ENCODE peak calls at places on chromosomes 6 and 20, in seven cellular contexts. One of them, this sample, is unnamed.

GRCh38 chr6:18465410-18466154 is 78.4 kb downstream of the RNF144B start:
- DNase-seq in H1: no peak
- DNase-seq in K562: no peak
- DNase-seq in GM12878: no peak
- DNase-seq in SK-N-SH: no peak
- DNase-seq in HCT116: no peak
- DNase-seq in HepG2: no peak
- DNase-seq in this sample: no peak

GRCh38 chr6:139944976-139945375 is 570.5 kb upstream of the CITED2 start:
- DNase-seq in H1: no peak
- DNase-seq in SK-N-SH: no peak
- DNase-seq in HepG2: no peak
- DNase-seq in HCT116: no peak
- DNase-seq in K562: no peak
- DNase-seq in GM12878: no peak
- DNase-seq in this sample: no peak

GRCh38 chr6:29647927-29648642 is 8.8 kb upstream of the MOG start:
- DNase-seq in HCT116: peak; percentile 48
- DNase-seq in H1: no peak
- DNase-seq in SK-N-SH: peak; percentile 55
- DNase-seq in HepG2: peak; percentile 39
- DNase-seq in K562: peak; percentile 43
- DNase-seq in GM12878: no peak
- DNase-seq in this sample: no peak

GRCh38 chr20:2236266-2236665 is 59.5 kb upstream of the TGM3 start:
- DNase-seq in HepG2: no peak
- DNase-seq in HCT116: no peak
- DNase-seq in SK-N-SH: no peak
- DNase-seq in H1: no peak
- DNase-seq in GM12878: no peak
- DNase-seq in K562: peak; percentile 9
- DNase-seq in this sample: no peak

GRCh38 chr20:54366669-54367068 is 108.7 kb upstream of the DOK5 start:
- DNase-seq in K562: no peak
- DNase-seq in GM12878: no peak
- DNase-seq in H1: no peak
- DNase-seq in HCT116: no peak
- DNase-seq in HepG2: no peak
- DNase-seq in SK-N-SH: no peak
- DNase-seq in this sample: no peak

GRCh38 chr20:54123587-54124180 is 50.1 kb downstream of the CYP24A1 start:
- DNase-seq in HCT116: peak; percentile 100
- DNase-seq in K562: no peak
- DNase-seq in SK-N-SH: no peak
- DNase-seq in H1: peak; percentile 51
- DNase-seq in GM12878: no peak
- DNase-seq in HepG2: peak; percentile 100
- DNase-seq in this sample: peak; percentile 98

GRCh38 chr6:14272111-14273085 is 154.8 kb downstream of the CD83 start:
- DNase-seq in K562: no peak
- DNase-seq in H1: peak; percentile 30
- DNase-seq in HepG2: no peak
- DNase-seq in SK-N-SH: no peak
- DNase-seq in HCT116: no peak
- DNase-seq in GM12878: no peak
- DNase-seq in this sample: no peak

GRCh38 chr6:130520235-130520634 is 154.4 kb downstream of the TMEM200A start:
- DNase-seq in K562: no peak
- DNase-seq in HCT116: no peak
- DNase-seq in SK-N-SH: no peak
- DNase-seq in HepG2: no peak
- DNase-seq in GM12878: no peak
- DNase-seq in H1: no peak
- DNase-seq in this sample: no peak

GRCh38 chr6:130189691-130190459 is 32.9 kb downstream of the SAMD3 start:
- DNase-seq in H1: no peak
- DNase-seq in HCT116: no peak
- DNase-seq in HepG2: no peak
- DNase-seq in GM12878: no peak
- DNase-seq in K562: no peak
- DNase-seq in SK-N-SH: no peak
- DNase-seq in this sample: no peak

GRCh38 chr6:52253494-52253893 is 9.2 kb upstream of the IL17F start:
- DNase-seq in H1: no peak
- DNase-seq in SK-N-SH: no peak
- DNase-seq in K562: no peak
- DNase-seq in HepG2: no peak
- DNase-seq in GM12878: no peak
- DNase-seq in HCT116: no peak
- DNase-seq in this sample: no peak

GRCh38 chr20:23125625-23126191 is 39.6 kb upstream of the CD93 start:
- DNase-seq in GM12878: no peak
- DNase-seq in HCT116: no peak
- DNase-seq in K562: no peak
- DNase-seq in SK-N-SH: no peak
- DNase-seq in H1: no peak
- DNase-seq in HepG2: no peak
- DNase-seq in this sample: no peak

GRCh38 chr6:99736302-99736701 is 129.7 kb downstream of the PRDM13 start:
- DNase-seq in GM12878: no peak
- DNase-seq in H1: no peak
- DNase-seq in K562: no peak
- DNase-seq in SK-N-SH: no peak
- DNase-seq in HCT116: peak; percentile 10
- DNase-seq in HepG2: no peak
- DNase-seq in this sample: no peak

GRCh38 chr6:70150521-70150920 is 152.4 kb downstream of the COL9A1 start:
- DNase-seq in SK-N-SH: no peak
- DNase-seq in H1: no peak
- DNase-seq in GM12878: no peak
- DNase-seq in HCT116: no peak
- DNase-seq in HepG2: no peak
- DNase-seq in K562: no peak
- DNase-seq in this sample: no peak

GRCh38 chr20:19213946-19214490 is 1.6 kb downstream of the SLC24A3 start:
- DNase-seq in SK-N-SH: no peak
- DNase-seq in GM12878: no peak
- DNase-seq in HepG2: no peak
- DNase-seq in K562: no peak
- DNase-seq in HCT116: no peak
- DNase-seq in H1: no peak
- DNase-seq in this sample: peak; percentile 32

GRCh38 chr6:122869437-122870024 is 80.5 kb downstream of the SMPDL3A start:
- DNase-seq in SK-N-SH: peak; percentile 60
- DNase-seq in HCT116: peak; percentile 43
- DNase-seq in H1: no peak
- DNase-seq in HepG2: peak; percentile 53
- DNase-seq in GM12878: no peak
- DNase-seq in K562: peak; percentile 29
- DNase-seq in this sample: peak; percentile 18

GRCh38 chr20:10636326-10636818 is 37.4 kb downstream of the JAG1 start:
- DNase-seq in H1: no peak
- DNase-seq in K562: no peak
- DNase-seq in HepG2: peak; percentile 35
- DNase-seq in SK-N-SH: no peak
- DNase-seq in GM12878: no peak
- DNase-seq in HCT116: no peak
- DNase-seq in this sample: no peak

GRCh38 chr6:157769776-157770430 is 53.1 kb upstream of the SNX9 start:
- DNase-seq in H1: no peak
- DNase-seq in HepG2: no peak
- DNase-seq in SK-N-SH: no peak
- DNase-seq in K562: no peak
- DNase-seq in HCT116: no peak
- DNase-seq in GM12878: no peak
- DNase-seq in this sample: no peak

GRCh38 chr6:157767757-157768156 is 55.3 kb upstream of the SNX9 start:
- DNase-seq in GM12878: no peak
- DNase-seq in HepG2: no peak
- DNase-seq in H1: no peak
- DNase-seq in SK-N-SH: no peak
- DNase-seq in K562: no peak
- DNase-seq in HCT116: no peak
- DNase-seq in this sample: no peak

GRCh38 chr6:157768863-157769551 is 54.0 kb upstream of the SNX9 start:
- DNase-seq in GM12878: no peak
- DNase-seq in HCT116: no peak
- DNase-seq in H1: no peak
- DNase-seq in SK-N-SH: no peak
- DNase-seq in HepG2: no peak
- DNase-seq in K562: no peak
- DNase-seq in this sample: no peak

GRCh38 chr6:157768304-157768703 is 54.7 kb upstream of the SNX9 start:
- DNase-seq in K562: no peak
- DNase-seq in GM12878: peak; percentile 75
- DNase-seq in HCT116: no peak
- DNase-seq in H1: no peak
- DNase-seq in SK-N-SH: no peak
- DNase-seq in HepG2: no peak
- DNase-seq in this sample: no peak

GRCh38 chr6:157767071-157767750 is 55.8 kb upstream of the SNX9 start:
- DNase-seq in SK-N-SH: no peak
- DNase-seq in K562: no peak
- DNase-seq in H1: no peak
- DNase-seq in GM12878: no peak
- DNase-seq in HepG2: no peak
- DNase-seq in HCT116: no peak
- DNase-seq in this sample: no peak
- TF ChIP-seq JUND in SK-N-SH: no peak
- TF ChIP-seq JUND in K562: no peak
- TF ChIP-seq JUND in H1: no peak
- TF ChIP-seq JUND in GM12878: no peak
- TF ChIP-seq JUND in HepG2: no peak
- TF ChIP-seq JUND in HCT116: no peak
- TF ChIP-seq JUND in this sample: no peak

GRCh38 chr20:51010043-51010365 is 12.9 kb downstream of the KCNG1 start:
- DNase-seq in H1: no peak
- DNase-seq in SK-N-SH: no peak
- DNase-seq in K562: no peak
- DNase-seq in HepG2: no peak
- DNase-seq in GM12878: no peak
- DNase-seq in HCT116: no peak
- DNase-seq in this sample: no peak
- TF ChIP-seq JUND in H1: no peak
- TF ChIP-seq JUND in SK-N-SH: no peak
- TF ChIP-seq JUND in K562: no peak
- TF ChIP-seq JUND in HepG2: no peak
- TF ChIP-seq JUND in GM12878: no peak
- TF ChIP-seq JUND in HCT116: no peak
- TF ChIP-seq JUND in this sample: no peak

GRCh38 chr6:136213853-136214252 is 36.3 kb downstream of the MTFR2 start:
- DNase-seq in HCT116: no peak
- DNase-seq in H1: no peak
- DNase-seq in SK-N-SH: no peak
- DNase-seq in GM12878: no peak
- DNase-seq in HepG2: no peak
- DNase-seq in K562: no peak
- DNase-seq in this sample: no peak

GRCh38 chr6:136209496-136209895 is 40.6 kb downstream of the MTFR2 start:
- DNase-seq in K562: no peak
- DNase-seq in HCT116: no peak
- DNase-seq in GM12878: no peak
- DNase-seq in SK-N-SH: no peak
- DNase-seq in H1: no peak
- DNase-seq in HepG2: no peak
- DNase-seq in this sample: no peak

GRCh38 chr6:136208783-136209182 is 41.3 kb downstream of the MTFR2 start:
- DNase-seq in HCT116: no peak
- DNase-seq in HepG2: no peak
- DNase-seq in GM12878: no peak
- DNase-seq in SK-N-SH: no peak
- DNase-seq in K562: no peak
- DNase-seq in H1: no peak
- DNase-seq in this sample: no peak

GRCh38 chr6:136212616-136213396 is 37.3 kb downstream of the MTFR2 start:
- DNase-seq in SK-N-SH: no peak
- DNase-seq in GM12878: no peak
- DNase-seq in K562: no peak
- DNase-seq in H1: no peak
- DNase-seq in HepG2: no peak
- DNase-seq in HCT116: no peak
- DNase-seq in this sample: no peak

DNA sequence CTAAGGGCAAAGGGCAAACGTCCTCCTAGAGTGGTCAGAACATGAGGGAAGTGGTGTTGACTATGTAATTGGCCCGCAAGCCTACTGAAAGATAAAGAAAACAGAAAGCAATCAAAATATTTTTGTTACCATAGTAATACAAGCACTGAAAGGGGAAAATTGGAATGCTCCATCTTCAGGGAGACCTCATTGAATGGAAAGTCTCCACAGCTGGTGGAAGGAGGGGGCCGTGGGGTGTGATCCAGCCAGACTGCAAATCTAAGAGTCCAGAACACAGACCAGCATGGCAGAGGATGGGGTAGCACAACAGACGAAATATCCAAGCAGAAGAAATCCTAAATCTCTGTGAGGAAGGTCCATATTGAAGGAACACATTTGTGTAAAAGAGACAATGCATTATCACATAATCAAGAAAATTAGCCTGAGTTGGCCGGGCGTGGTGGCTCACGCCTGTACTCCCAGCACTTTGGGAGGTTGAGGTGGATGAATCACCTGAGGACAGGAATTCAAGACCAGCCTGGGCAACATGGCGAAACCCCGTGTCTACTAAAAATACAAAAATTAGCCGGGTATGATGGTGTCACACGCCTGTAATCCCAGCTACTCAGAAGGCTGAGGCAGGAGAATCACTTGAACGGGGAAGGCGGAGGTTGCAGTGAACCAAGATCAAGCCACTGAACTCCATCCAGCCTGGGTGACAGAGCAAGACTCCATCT is 39.5 kb downstream of the MTFR2 start:
- DNase-seq in GM12878: no peak
- DNase-seq in K562: no peak
- DNase-seq in HepG2: no peak
- DNase-seq in SK-N-SH: no peak
- DNase-seq in HCT116: no peak
- DNase-seq in H1: no peak
- DNase-seq in this sample: no peak
- TF ChIP-seq JUND in GM12878: no peak
- TF ChIP-seq JUND in K562: no peak
- TF ChIP-seq JUND in HepG2: no peak
- TF ChIP-seq JUND in SK-N-SH: no peak
- TF ChIP-seq JUND in HCT116: no peak
- TF ChIP-seq JUND in H1: no peak
- TF ChIP-seq JUND in this sample: no peak

DNA sequence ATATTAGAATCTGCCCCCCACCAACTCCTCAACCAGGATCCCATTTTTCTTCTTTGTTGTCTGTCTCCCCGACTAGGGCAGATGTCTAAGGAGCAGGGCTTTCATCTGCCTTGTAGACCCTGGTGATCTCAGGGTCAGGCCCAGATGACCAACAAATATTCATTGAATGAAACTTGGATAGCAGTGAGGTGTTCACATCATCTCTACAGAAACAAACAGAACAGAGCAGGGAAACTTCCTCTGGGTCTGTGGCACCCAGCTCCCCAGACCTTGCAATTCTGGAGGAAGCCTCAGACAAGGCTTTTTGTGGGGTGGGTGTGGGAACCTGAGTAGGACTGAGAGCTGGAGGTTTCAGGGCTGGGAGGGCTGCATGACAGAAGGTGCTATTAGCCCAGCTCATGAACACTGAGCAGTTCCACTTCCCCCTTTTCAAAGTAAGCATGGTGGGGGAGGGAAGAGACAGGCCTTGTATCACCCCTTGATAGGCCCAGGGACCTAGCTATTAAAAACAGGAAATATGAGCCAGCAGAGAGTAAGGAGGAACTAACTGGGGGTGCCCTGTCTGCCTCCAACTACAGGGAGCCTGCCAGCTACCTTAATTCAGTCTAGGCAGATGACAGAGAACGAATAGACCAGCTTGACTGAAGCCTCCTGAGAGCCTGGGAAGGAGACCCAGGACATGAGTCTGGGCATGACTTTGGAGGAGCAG is 37.3 kb upstream of the TOP1 start:
- DNase-seq in HepG2: no peak
- DNase-seq in SK-N-SH: no peak
- DNase-seq in H1: peak; percentile 31
- DNase-seq in K562: peak; percentile 54
- DNase-seq in GM12878: peak; percentile 99
- DNase-seq in HCT116: no peak
- DNase-seq in this sample: no peak
- TF ChIP-seq JUND in HepG2: no peak
- TF ChIP-seq JUND in SK-N-SH: no peak
- TF ChIP-seq JUND in H1: no peak
- TF ChIP-seq JUND in K562: no peak
- TF ChIP-seq JUND in GM12878: no peak
- TF ChIP-seq JUND in HCT116: no peak
- TF ChIP-seq JUND in this sample: no peak